ENCODE peak calls at places on chromosome 12, in ten cellular contexts. H is spleen, E is thyroid gland, L is endothelial cell of umbilical vein, P is A549, M is GM12878, S is transverse colon, C is body of pancreas, B is NB4, U is ovary. Z is an unnamed sample.

GRCh38 chr12:86256169-86256568 is at the start of gene MGAT4C:
- DNase-seq in H (no peak), E (peak), L (no peak), P (no peak), M (no peak), S (no peak), C (peak), B (no peak), U (no peak), Z (no peak)

GRCh38 chr12:78885466-78885865 is 20.9 kb downstream of the SYT1 start:
- DNase-seq in H (no peak), E (no peak), L (no peak), P (no peak), M (no peak), S (no peak), C (no peak), B (no peak), U (no peak), Z (no peak)

GRCh38 chr12:107903377-107904061 is 129.0 kb downstream of the ASCL4 start:
- DNase-seq in H (peak), E (peak), L (no peak), P (peak), M (peak), S (peak), C (peak), B (peak), U (peak), Z (peak)

GRCh38 chr12:30423330-30423729 is 272.3 kb downstream of the IPO8 start:
- DNase-seq in H (no peak), E (no peak), L (no peak), P (no peak), M (no peak), S (no peak), C (no peak), B (no peak), U (no peak), Z (no peak)

GRCh38 chr12:50661300-50662120 is 102.4 kb upstream of the ATF1 start:
- DNase-seq in H (no peak), E (no peak), L (no peak), P (no peak), M (peak), S (no peak), C (no peak), B (no peak), U (no peak), Z (no peak)

GRCh38 chr12:58727526-58727925 is 192.8 kb downstream of the LRIG3 start:
- DNase-seq in H (no peak), E (no peak), L (no peak), P (no peak), M (no peak), S (no peak), C (no peak), B (peak), U (no peak), Z (no peak)

GRCh38 chr12:117339104-117339503 is 22.3 kb downstream of the NOS1 start:
- DNase-seq in H (peak), E (no peak), L (no peak), P (no peak), M (no peak), S (no peak), C (no peak), B (no peak), U (no peak), Z (no peak)

GRCh38 chr12:108768591-108769500 is 37.5 kb upstream of the CORO1C start:
- DNase-seq in H (peak), E (peak), L (no peak), P (peak), M (peak), S (peak), C (peak), B (peak), U (no peak), Z (no peak)

GRCh38 chr12:81078469-81079196 is 754 bp downstream of the ACSS3 start:
- DNase-seq in H (no peak), E (peak), L (peak), P (no peak), M (no peak), S (no peak), C (peak), B (no peak), U (peak), Z (no peak)

GRCh38 chr12:54040648-54041047 is 7.8 kb downstream of the HOXC5 start:
- DNase-seq in H (no peak), E (no peak), L (no peak), P (no peak), M (no peak), S (no peak), C (no peak), B (no peak), U (no peak), Z (no peak)

GRCh38 chr12:2783936-2784600 is 10.7 kb upstream of the FKBP4 start:
- DNase-seq in H (peak), E (peak), L (peak), P (peak), M (no peak), S (peak), C (peak), B (peak), U (peak), Z (no peak)

GRCh38 chr12:84912191-84913142 is at the start of gene SLC6A15:
- DNase-seq in H (no peak), E (peak), L (peak), P (peak), M (no peak), S (no peak), C (peak), B (no peak), U (peak), Z (peak)

GRCh38 chr12:20969766-20970165 is 159.3 kb downstream of the SLCO1B3 start:
- DNase-seq in H (no peak), E (no peak), L (no peak), P (no peak), M (no peak), S (no peak), C (no peak), B (no peak), U (no peak), Z (no peak)

GRCh38 chr12:87982208-87982607 is 47.0 kb downstream of the C12orf50 start:
- DNase-seq in H (no peak), E (no peak), L (no peak), P (no peak), M (no peak), S (no peak), C (no peak), B (no peak), U (no peak), Z (no peak)

GRCh38 chr12:130427381-130427887 is 89.7 kb downstream of the PIWIL1 start:
- DNase-seq in H (peak), E (no peak), L (no peak), P (no peak), M (no peak), S (peak), C (no peak), B (no peak), U (no peak), Z (no peak)

GRCh38 chr12:29783773-29784666 is at the start of gene TMTC1:
- DNase-seq in H (peak), E (peak), L (peak), P (peak), M (no peak), S (peak), C (peak), B (no peak), U (peak), Z (no peak)

GRCh38 chr12:53145383-53145782 is 35.1 kb upstream of the ZNF740 start:
- DNase-seq in H (no peak), E (no peak), L (no peak), P (no peak), M (no peak), S (no peak), C (peak), B (no peak), U (no peak), Z (no peak)

GRCh38 chr12:64178122-64178521 is 44.0 kb downstream of the KICS2 start:
- DNase-seq in H (no peak), E (no peak), L (peak), P (no peak), M (no peak), S (no peak), C (no peak), B (no peak), U (no peak), Z (no peak)

GRCh38 chr12:1351926-1352325 is 242.5 kb downstream of the FBXL14 start:
- DNase-seq in H (no peak), E (no peak), L (no peak), P (no peak), M (no peak), S (no peak), C (no peak), B (no peak), U (no peak), Z (no peak)

GRCh38 chr12:67068773-67069450 is 200.2 kb upstream of the CAND1 start:
- DNase-seq in H (peak), E (peak), L (peak), P (peak), M (no peak), S (peak), C (peak), B (peak), U (peak), Z (no peak)

GRCh38 chr12:127170271-127171180 is 1096.4 kb upstream of the TMEM132C start:
- DNase-seq in H (no peak), E (no peak), L (no peak), P (no peak), M (no peak), S (no peak), C (no peak), B (no peak), U (no peak), Z (no peak)

GRCh38 chr12:104154286-104154685 is 16.3 kb upstream of the NFYB start:
- DNase-seq in H (no peak), E (no peak), L (no peak), P (no peak), M (no peak), S (no peak), C (no peak), B (peak), U (no peak), Z (no peak)

GRCh38 chr12:54421175-54421872 is 2.3 kb upstream of the ITGA5 start:
- DNase-seq in H (no peak), E (no peak), L (peak), P (no peak), M (no peak), S (peak), C (peak), B (no peak), U (peak), Z (no peak)

GRCh38 chr12:106249411-106250135 is 1.8 kb upstream of the CKAP4 start:
- DNase-seq in H (no peak), E (no peak), L (no peak), P (no peak), M (peak), S (peak), C (no peak), B (no peak), U (no peak), Z (no peak)

GRCh38 chr12:45284096-45284901 is 68.4 kb downstream of the ANO6 start:
- DNase-seq in H (no peak), E (no peak), L (peak), P (no peak), M (no peak), S (no peak), C (no peak), B (no peak), U (no peak), Z (no peak)

GRCh38 chr12:27177716-27178115 is 66.4 kb upstream of the STK38L start:
- DNase-seq in H (no peak), E (no peak), L (peak), P (no peak), M (no peak), S (no peak), C (no peak), B (peak), U (no peak), Z (no peak)

GRCh38 chr12:25436206-25436912 is 116.7 kb downstream of the LMNTD1 start:
- DNase-seq in H (no peak), E (peak), L (peak), P (peak), M (peak), S (no peak), C (peak), B (peak), U (peak), Z (no peak)

GRCh38 chr12:52575256-52575655 is 1.6 kb upstream of the KRT74 start:
- DNase-seq in H (peak), E (no peak), L (no peak), P (no peak), M (no peak), S (no peak), C (no peak), B (no peak), U (no peak), Z (no peak)

GRCh38 chr12:85626031-85626781 is 210.0 kb downstream of the RASSF9 start:
- DNase-seq in H (no peak), E (no peak), L (peak), P (no peak), M (no peak), S (no peak), C (no peak), B (peak), U (no peak), Z (no peak)

GRCh38 chr12:50572275-50572674 is 67.5 kb downstream of the DIP2B start:
- DNase-seq in H (no peak), E (no peak), L (no peak), P (no peak), M (no peak), S (no peak), C (peak), B (peak), U (no peak), Z (no peak)

GRCh38 chr12:116332705-116333380 is 55.4 kb upstream of the MED13L start:
- DNase-seq in H (no peak), E (no peak), L (no peak), P (no peak), M (no peak), S (no peak), C (no peak), B (no peak), U (no peak), Z (no peak)

GRCh38 chr12:92987846-92988621 is 58.9 kb upstream of the EEA1 start:
- DNase-seq in H (no peak), E (no peak), L (peak), P (no peak), M (peak), S (peak), C (peak), B (peak), U (no peak), Z (no peak)

GRCh38 chr12:97921957-97922722 is 459.5 kb downstream of the RMST start:
- DNase-seq in H (no peak), E (no peak), L (peak), P (no peak), M (no peak), S (no peak), C (peak), B (no peak), U (no peak), Z (no peak)

GRCh38 chr12:10084733-10085132 is 14.1 kb downstream of the CLEC1A start:
- DNase-seq in H (no peak), E (no peak), L (no peak), P (no peak), M (no peak), S (no peak), C (no peak), B (no peak), U (no peak), Z (no peak)

GRCh38 chr12:32270818-32271710 is 128.3 kb upstream of the FGD4 start:
- DNase-seq in H (no peak), E (no peak), L (peak), P (no peak), M (no peak), S (no peak), C (peak), B (no peak), U (no peak), Z (no peak)

GRCh38 chr12:84727964-84728363 is 184.6 kb downstream of the SLC6A15 start:
- DNase-seq in H (no peak), E (no peak), L (no peak), P (no peak), M (no peak), S (no peak), C (no peak), B (peak), U (no peak), Z (no peak)

GRCh38 chr12:46985816-46986215 is 93.6 kb upstream of the PCED1B start:
- DNase-seq in H (no peak), E (no peak), L (no peak), P (no peak), M (no peak), S (no peak), C (no peak), B (no peak), U (no peak), Z (no peak)

GRCh38 chr12:32240833-32241232 is 134.2 kb downstream of the BICD1 start:
- DNase-seq in H (no peak), E (no peak), L (peak), P (no peak), M (no peak), S (no peak), C (no peak), B (no peak), U (no peak), Z (no peak)

GRCh38 chr12:88944403-88944802 is 364.1 kb upstream of the KITLG start:
- DNase-seq in H (no peak), E (no peak), L (peak), P (peak), M (no peak), S (no peak), C (no peak), B (peak), U (no peak), Z (no peak)

DNA sequence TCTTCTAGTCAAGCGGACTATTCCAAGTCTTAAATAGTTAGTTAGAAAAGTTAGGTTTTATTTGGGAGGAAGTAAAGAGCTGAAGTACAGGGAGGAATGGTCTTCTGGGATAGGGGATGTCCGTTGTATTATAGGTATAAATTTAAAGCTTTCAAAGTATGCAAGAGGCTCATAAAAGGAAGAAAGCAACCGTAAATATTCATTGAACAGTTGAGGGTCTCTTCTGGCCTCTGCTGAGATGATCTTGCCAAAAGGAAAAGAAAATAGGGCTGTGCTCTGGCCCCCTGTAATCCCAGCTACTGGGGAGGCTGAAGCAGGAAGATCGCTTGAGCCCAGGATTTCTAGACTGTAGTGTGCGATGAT is 377 bp upstream of the TIMELESS start:
- DNase-seq in H (no peak), E (no peak), L (no peak), P (peak), M (no peak), S (no peak), C (no peak), B (no peak), U (no peak), Z (no peak)
- H3K4me3 ChIP-seq in H (peak), E (peak), L (peak), P (peak), M (peak), S (peak), C (no peak), B (peak), U (peak), Z (peak)

DNA sequence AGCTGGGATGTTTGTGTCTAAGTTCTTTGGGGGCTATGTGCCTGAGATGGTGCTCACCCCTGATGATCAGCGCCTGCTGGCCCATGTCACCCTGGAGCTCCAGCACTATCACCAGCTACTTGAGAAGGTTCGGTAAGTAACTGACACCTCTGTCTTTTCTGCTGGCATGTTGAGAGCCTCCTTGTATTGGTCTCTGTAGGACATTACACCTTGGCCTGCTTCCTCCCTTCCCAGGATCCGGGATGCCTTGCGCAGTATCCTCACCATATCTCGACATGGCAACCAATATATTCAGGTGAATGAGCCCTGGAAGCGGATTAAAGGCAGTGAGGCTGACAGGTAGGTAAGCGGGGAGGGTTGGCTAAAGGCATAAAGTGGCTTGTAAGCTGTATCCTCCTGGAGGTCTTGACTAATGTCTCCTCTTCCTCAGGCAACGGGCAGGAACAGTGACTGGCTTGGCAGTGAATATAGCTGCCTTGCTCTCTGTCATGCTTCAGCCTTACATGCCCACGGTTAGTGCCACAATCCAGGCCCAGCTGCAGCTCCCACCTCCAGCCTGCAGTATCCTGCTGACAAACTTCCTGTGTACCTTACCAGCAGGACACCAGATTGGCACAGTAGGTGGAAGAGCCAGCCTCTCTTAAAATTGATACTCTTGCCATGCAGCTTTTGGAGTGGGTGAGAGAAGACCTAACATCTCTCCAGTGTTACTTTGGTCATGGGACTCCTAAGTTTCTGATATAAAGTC is 5.4 kb downstream of the DDIT3 start:
- DNase-seq in H (no peak), E (no peak), L (no peak), P (no peak), M (no peak), S (no peak), C (no peak), B (no peak), U (no peak), Z (no peak)
- TF ChIP-seq POLR2A in H (no peak), E (no peak), L (no peak), P (no peak), M (peak), S (no peak), C (no peak), B (no peak), U (no peak), Z (no peak)

GRCh38 chr12:6548556-6549378 is 7.1 kb downstream of the IFFO1 start:
- DNase-seq in H (no peak), E (no peak), L (peak), P (no peak), M (no peak), S (no peak), C (no peak), B (no peak), U (no peak), Z (no peak)
- H3K4me3 ChIP-seq in H (no peak), E (no peak), L (no peak), P (no peak), M (no peak), S (no peak), C (no peak), B (no peak), U (peak), Z (no peak)

DNA sequence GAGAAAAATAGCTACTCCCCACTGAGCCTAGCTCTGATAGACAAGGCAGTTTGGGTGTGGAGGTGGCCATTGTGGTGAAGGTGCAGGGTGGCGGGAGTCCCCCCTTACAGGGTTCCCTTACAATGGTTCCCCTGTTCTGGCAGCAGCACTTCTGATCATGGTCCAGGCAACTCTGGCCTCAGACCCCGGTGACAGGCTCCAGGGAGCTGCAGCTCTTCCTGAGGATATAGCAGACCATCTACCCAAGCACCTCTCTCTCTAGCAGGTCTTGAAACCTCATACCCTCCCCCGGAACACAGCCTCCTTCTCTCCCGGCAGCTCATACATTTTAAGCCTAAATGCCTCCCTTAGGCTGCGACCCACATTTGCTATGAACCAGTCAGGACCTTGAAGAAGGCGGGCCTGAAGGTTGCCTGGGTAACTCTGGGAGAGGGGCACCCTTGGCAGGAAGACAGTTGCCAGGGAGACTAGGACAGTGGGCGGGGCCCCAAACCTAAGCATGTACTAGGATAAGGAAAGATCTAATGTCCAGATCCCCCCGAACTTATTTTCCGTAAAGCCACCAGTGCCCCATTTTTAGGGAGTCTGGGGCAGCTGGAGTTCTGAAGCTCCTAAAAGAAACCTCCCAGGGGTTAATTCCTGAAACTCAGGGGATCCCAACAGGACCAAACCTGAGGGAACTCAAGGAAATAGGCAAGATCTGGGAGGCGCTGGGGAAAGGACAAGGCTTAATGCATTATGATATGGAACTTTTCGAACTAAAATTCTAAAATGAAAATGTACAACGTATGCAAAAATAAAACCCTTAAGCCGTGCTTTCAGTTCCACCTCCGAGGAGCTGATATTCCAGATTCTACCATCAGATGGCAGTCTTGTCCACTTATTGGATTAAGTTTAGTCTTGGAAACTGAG is 4.6 kb upstream of the GDF11 start:
- DNase-seq in H (peak), E (peak), L (peak), P (peak), M (peak), S (peak), C (peak), B (peak), U (peak), Z (peak)
- TF ChIP-seq POLR2A in H (no peak), E (no peak), L (no peak), P (no peak), M (no peak), S (no peak), C (no peak), B (peak), U (peak), Z (no peak)

GRCh38 chr12:123757555-123757954 is 4.5 kb upstream of the DNAH10 start:
- DNase-seq in H (no peak), E (no peak), L (no peak), P (no peak), M (no peak), S (no peak), C (peak), B (no peak), U (no peak), Z (no peak)
- H3K4me3 ChIP-seq in H (no peak), E (no peak), L (no peak), P (no peak), M (no peak), S (no peak), C (no peak), B (no peak), U (no peak), Z (no peak)

GRCh38 chr12:119176267-119177055 is 2.3 kb upstream of the HSPB8 start:
- DNase-seq in H (no peak), E (peak), L (peak), P (peak), M (no peak), S (peak), C (peak), B (no peak), U (peak), Z (peak)
- TF ChIP-seq POLR2A in H (no peak), E (no peak), L (no peak), P (no peak), M (no peak), S (peak), C (no peak), B (no peak), U (peak), Z (no peak)